ENCODE peak calls at places on chromosomes 11 and 22, in five cellular contexts. One of them, this sample, is unnamed.

GRCh38 chr22:25404556-25404922 is 159.9 kb upstream of the GRK3 start:
- DNase-seq in H1: no peak
- DNase-seq in fibroblast of the aortic adventitia: no peak
- DNase-seq in dorsolateral prefrontal cortex: no peak
- DNase-seq in AG04449: no peak
- DNase-seq in this sample: no peak

GRCh38 chr11:69870772-69871171 is 51.6 kb upstream of the FGF3 start:
- DNase-seq in H1: no peak
- DNase-seq in fibroblast of the aortic adventitia: peak
- DNase-seq in dorsolateral prefrontal cortex: no peak
- DNase-seq in AG04449: no peak
- DNase-seq in this sample: no peak

GRCh38 chr11:783581-784015 is 6.3 kb downstream of the CEND1 start:
- DNase-seq in H1: peak
- DNase-seq in fibroblast of the aortic adventitia: peak
- DNase-seq in dorsolateral prefrontal cortex: peak
- DNase-seq in AG04449: peak
- DNase-seq in this sample: no peak

GRCh38 chr11:42620796-42621195 is 691.0 kb upstream of the API5 start:
- DNase-seq in H1: no peak
- DNase-seq in fibroblast of the aortic adventitia: no peak
- DNase-seq in dorsolateral prefrontal cortex: no peak
- DNase-seq in AG04449: no peak
- DNase-seq in this sample: no peak

GRCh38 chr11:789951-790350 is at the start of gene CEND1:
- DNase-seq in H1: peak
- DNase-seq in fibroblast of the aortic adventitia: peak
- DNase-seq in dorsolateral prefrontal cortex: peak
- DNase-seq in AG04449: no peak
- DNase-seq in this sample: no peak

GRCh38 chr11:12162652-12163051 is 52.3 kb downstream of the MICAL2 start:
- DNase-seq in H1: no peak
- DNase-seq in fibroblast of the aortic adventitia: no peak
- DNase-seq in dorsolateral prefrontal cortex: no peak
- DNase-seq in AG04449: no peak
- DNase-seq in this sample: no peak

GRCh38 chr11:12440565-12440964 is 63.2 kb downstream of the PARVA start:
- DNase-seq in H1: no peak
- DNase-seq in fibroblast of the aortic adventitia: no peak
- DNase-seq in dorsolateral prefrontal cortex: no peak
- DNase-seq in AG04449: no peak
- DNase-seq in this sample: no peak

GRCh38 chr11:29025001-29025400 is 916.8 kb downstream of the METTL15 start:
- DNase-seq in H1: no peak
- DNase-seq in fibroblast of the aortic adventitia: no peak
- DNase-seq in dorsolateral prefrontal cortex: no peak
- DNase-seq in AG04449: no peak
- DNase-seq in this sample: no peak

GRCh38 chr11:134476435-134477021 is 64.5 kb upstream of the B3GAT1 start:
- DNase-seq in H1: peak
- DNase-seq in fibroblast of the aortic adventitia: no peak
- DNase-seq in dorsolateral prefrontal cortex: no peak
- DNase-seq in AG04449: no peak
- DNase-seq in this sample: no peak

GRCh38 chr11:12692238-12693074 is 18.2 kb downstream of the TEAD1 start:
- DNase-seq in H1: no peak
- DNase-seq in fibroblast of the aortic adventitia: peak
- DNase-seq in dorsolateral prefrontal cortex: peak
- DNase-seq in AG04449: peak
- DNase-seq in this sample: no peak

GRCh38 chr11:117980716-117981115 is 5.5 kb upstream of the IL10RA start:
- DNase-seq in H1: no peak
- DNase-seq in fibroblast of the aortic adventitia: no peak
- DNase-seq in dorsolateral prefrontal cortex: no peak
- DNase-seq in AG04449: no peak
- DNase-seq in this sample: no peak

GRCh38 chr11:19350093-19350665 is 109.4 kb upstream of the E2F8 start:
- DNase-seq in H1: no peak
- DNase-seq in fibroblast of the aortic adventitia: no peak
- DNase-seq in dorsolateral prefrontal cortex: no peak
- DNase-seq in AG04449: no peak
- DNase-seq in this sample: no peak

GRCh38 chr22:20520093-20520511 is 12.7 kb downstream of the MED15 start:
- DNase-seq in H1: no peak
- DNase-seq in fibroblast of the aortic adventitia: no peak
- DNase-seq in dorsolateral prefrontal cortex: no peak
- DNase-seq in AG04449: no peak
- DNase-seq in this sample: no peak

GRCh38 chr11:65532388-65533064 is 7.6 kb downstream of the SCYL1 start:
- DNase-seq in H1: no peak
- DNase-seq in fibroblast of the aortic adventitia: no peak
- DNase-seq in dorsolateral prefrontal cortex: no peak
- DNase-seq in AG04449: no peak
- DNase-seq in this sample: no peak

GRCh38 chr11:59891781-59892181 is 13.2 kb downstream of the OOSP3 start:
- DNase-seq in H1: peak
- DNase-seq in fibroblast of the aortic adventitia: no peak
- DNase-seq in dorsolateral prefrontal cortex: no peak
- DNase-seq in AG04449: no peak
- DNase-seq in this sample: no peak

GRCh38 chr11:74696932-74697687 is 34.1 kb downstream of the CHRDL2 start:
- DNase-seq in H1: no peak
- DNase-seq in fibroblast of the aortic adventitia: peak
- DNase-seq in dorsolateral prefrontal cortex: no peak
- DNase-seq in AG04449: peak
- DNase-seq in this sample: no peak

GRCh38 chr11:75558939-75559843 is 2.9 kb upstream of the SERPINH1 start:
- DNase-seq in H1: no peak
- DNase-seq in fibroblast of the aortic adventitia: peak
- DNase-seq in dorsolateral prefrontal cortex: no peak
- DNase-seq in AG04449: no peak
- DNase-seq in this sample: no peak

GRCh38 chr11:69484427-69485259 is 3.2 kb downstream of the LINC01488 start:
- DNase-seq in H1: no peak
- DNase-seq in fibroblast of the aortic adventitia: no peak
- DNase-seq in dorsolateral prefrontal cortex: no peak
- DNase-seq in AG04449: no peak
- DNase-seq in this sample: no peak

GRCh38 chr11:134101292-134101691 is 32.4 kb downstream of the JAM3 start:
- DNase-seq in H1: no peak
- DNase-seq in fibroblast of the aortic adventitia: peak
- DNase-seq in dorsolateral prefrontal cortex: no peak
- DNase-seq in AG04449: no peak
- DNase-seq in this sample: no peak

GRCh38 chr22:47472636-47473035 is 710.2 kb downstream of the TBC1D22A start:
- DNase-seq in H1: no peak
- DNase-seq in fibroblast of the aortic adventitia: no peak
- DNase-seq in dorsolateral prefrontal cortex: no peak
- DNase-seq in AG04449: no peak
- DNase-seq in this sample: no peak

GRCh38 chr22:47474464-47474863 is 712.0 kb downstream of the TBC1D22A start:
- DNase-seq in H1: no peak
- DNase-seq in fibroblast of the aortic adventitia: no peak
- DNase-seq in dorsolateral prefrontal cortex: peak
- DNase-seq in AG04449: no peak
- DNase-seq in this sample: no peak

GRCh38 chr22:47476226-47476625 is 713.8 kb downstream of the TBC1D22A start:
- DNase-seq in H1: no peak
- DNase-seq in fibroblast of the aortic adventitia: no peak
- DNase-seq in dorsolateral prefrontal cortex: no peak
- DNase-seq in AG04449: no peak
- DNase-seq in this sample: no peak

GRCh38 chr22:47474895-47475294 is 712.4 kb downstream of the TBC1D22A start:
- DNase-seq in H1: no peak
- DNase-seq in fibroblast of the aortic adventitia: no peak
- DNase-seq in dorsolateral prefrontal cortex: no peak
- DNase-seq in AG04449: no peak
- DNase-seq in this sample: no peak
- H3K4me3 ChIP-seq in H1: no peak
- H3K4me3 ChIP-seq in fibroblast of the aortic adventitia: no peak
- H3K4me3 ChIP-seq in dorsolateral prefrontal cortex: no peak
- H3K4me3 ChIP-seq in AG04449: no peak
- H3K4me3 ChIP-seq in this sample: no peak

DNA sequence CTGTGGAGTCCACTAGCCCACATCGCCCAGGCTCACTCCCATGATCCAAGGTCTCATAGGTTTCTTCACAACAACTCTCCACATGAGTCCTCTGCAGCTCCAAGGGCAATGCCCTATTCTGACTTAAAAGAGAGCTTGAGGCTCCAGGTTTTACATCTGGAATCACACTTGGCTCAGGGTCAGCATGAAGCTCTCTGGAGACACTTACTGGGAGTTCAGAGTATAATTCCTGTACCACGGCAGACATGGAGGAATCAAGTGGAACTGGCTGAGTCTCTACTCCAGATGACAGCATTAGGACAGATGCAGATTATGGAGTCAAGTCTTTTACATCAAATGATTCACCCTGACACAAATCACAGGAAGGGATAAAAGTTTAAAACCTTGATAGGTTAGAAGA is 11.4 kb downstream of the PRR14L start:
- DNase-seq in H1: no peak
- DNase-seq in fibroblast of the aortic adventitia: peak
- DNase-seq in dorsolateral prefrontal cortex: no peak
- DNase-seq in AG04449: no peak
- DNase-seq in this sample: no peak
- TF ChIP-seq CTCF in H1: no peak
- TF ChIP-seq CTCF in fibroblast of the aortic adventitia: no peak
- TF ChIP-seq CTCF in dorsolateral prefrontal cortex: no peak
- TF ChIP-seq CTCF in AG04449: no peak
- TF ChIP-seq CTCF in this sample: no peak

DNA sequence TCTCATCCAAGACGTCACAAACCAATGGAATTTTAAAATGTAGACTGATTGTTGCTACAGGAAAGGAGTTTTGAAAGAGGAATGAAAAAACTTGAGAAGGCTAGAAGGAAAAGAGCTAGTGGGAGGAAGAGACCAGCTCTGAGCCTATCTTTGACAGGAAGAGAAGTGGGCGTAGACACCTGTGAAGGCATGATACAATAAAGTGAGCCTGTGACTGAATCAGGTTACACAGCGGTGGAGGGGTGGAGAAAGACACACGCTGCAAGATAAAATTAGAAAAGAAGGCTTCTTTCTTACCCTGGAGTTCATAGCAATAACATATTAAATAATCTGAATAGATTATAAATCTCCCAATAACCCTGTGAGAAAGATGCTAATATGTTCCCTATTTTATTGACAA is 95.6 kb downstream of the DLG2 start:
- DNase-seq in H1: no peak
- DNase-seq in fibroblast of the aortic adventitia: no peak
- DNase-seq in dorsolateral prefrontal cortex: no peak
- DNase-seq in AG04449: no peak
- DNase-seq in this sample: no peak
- H3K4me3 ChIP-seq in H1: no peak
- H3K4me3 ChIP-seq in fibroblast of the aortic adventitia: no peak
- H3K4me3 ChIP-seq in dorsolateral prefrontal cortex: no peak
- H3K4me3 ChIP-seq in AG04449: no peak
- H3K4me3 ChIP-seq in this sample: no peak

GRCh38 chr22:30296324-30296723 is 7.0 kb upstream of the CASTOR1 start:
- DNase-seq in H1: no peak
- DNase-seq in fibroblast of the aortic adventitia: no peak
- DNase-seq in dorsolateral prefrontal cortex: no peak
- DNase-seq in AG04449: no peak
- DNase-seq in this sample: no peak

GRCh38 chr22:30296851-30297250 is 7.5 kb upstream of the CASTOR1 start:
- DNase-seq in H1: no peak
- DNase-seq in fibroblast of the aortic adventitia: no peak
- DNase-seq in dorsolateral prefrontal cortex: no peak
- DNase-seq in AG04449: no peak
- DNase-seq in this sample: no peak

GRCh38 chr22:30294830-30295229 is 5.5 kb upstream of the CASTOR1 start:
- DNase-seq in H1: no peak
- DNase-seq in fibroblast of the aortic adventitia: no peak
- DNase-seq in dorsolateral prefrontal cortex: no peak
- DNase-seq in AG04449: no peak
- DNase-seq in this sample: no peak

GRCh38 chr22:30294066-30294465 is 4.8 kb upstream of the CASTOR1 start:
- DNase-seq in H1: no peak
- DNase-seq in fibroblast of the aortic adventitia: no peak
- DNase-seq in dorsolateral prefrontal cortex: no peak
- DNase-seq in AG04449: no peak
- DNase-seq in this sample: no peak

GRCh38 chr22:30295576-30295975 is 6.3 kb upstream of the CASTOR1 start:
- DNase-seq in H1: no peak
- DNase-seq in fibroblast of the aortic adventitia: no peak
- DNase-seq in dorsolateral prefrontal cortex: no peak
- DNase-seq in AG04449: no peak
- DNase-seq in this sample: no peak
- TF ChIP-seq CTCF in H1: no peak
- TF ChIP-seq CTCF in fibroblast of the aortic adventitia: no peak
- TF ChIP-seq CTCF in dorsolateral prefrontal cortex: no peak
- TF ChIP-seq CTCF in AG04449: no peak
- TF ChIP-seq CTCF in this sample: no peak

DNA sequence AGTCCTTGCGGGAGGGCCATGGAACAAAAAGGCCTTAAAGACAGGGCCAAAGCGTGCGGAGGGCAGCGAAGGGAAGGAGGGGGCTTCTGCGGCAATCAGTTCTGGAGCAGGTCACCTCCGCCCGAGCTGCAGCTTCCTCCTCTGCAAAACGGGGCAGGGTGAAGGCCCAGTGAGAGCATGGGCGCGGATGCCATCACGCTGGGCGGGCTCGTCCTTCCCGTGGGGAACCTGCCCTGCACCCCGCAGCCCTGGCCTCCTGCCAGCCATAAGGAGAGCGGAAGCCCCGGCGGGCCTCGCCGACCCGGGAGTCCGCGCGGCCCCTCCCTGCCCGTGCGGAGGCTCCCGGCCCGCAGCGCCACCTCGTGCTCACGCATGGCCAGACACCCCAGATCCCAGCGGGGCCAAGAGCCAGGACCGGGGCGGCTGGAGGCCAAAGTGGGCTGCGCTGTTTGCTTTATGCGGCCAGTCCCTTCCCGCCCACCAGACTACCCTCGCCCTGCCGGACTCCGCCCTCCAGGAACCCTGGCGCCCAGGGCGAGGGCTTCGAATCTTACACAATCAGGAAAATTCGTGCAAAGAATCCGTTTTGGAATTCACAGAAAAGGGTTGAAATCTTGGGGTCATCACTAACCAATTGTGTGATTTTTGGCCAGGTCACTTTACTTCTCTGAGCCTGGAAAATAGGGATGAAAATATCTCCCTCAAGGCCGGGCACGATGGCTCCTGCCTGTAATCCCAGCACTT is 16.1 kb downstream of the TSKU start:
- DNase-seq in H1: peak
- DNase-seq in fibroblast of the aortic adventitia: peak
- DNase-seq in dorsolateral prefrontal cortex: peak
- DNase-seq in AG04449: no peak
- DNase-seq in this sample: no peak
- H3K4me3 ChIP-seq in H1: peak
- H3K4me3 ChIP-seq in fibroblast of the aortic adventitia: peak
- H3K4me3 ChIP-seq in dorsolateral prefrontal cortex: peak
- H3K4me3 ChIP-seq in AG04449: peak
- H3K4me3 ChIP-seq in this sample: no peak

GRCh38 chr11:61460474-61460881 is 30.6 kb downstream of the SDHAF2 start:
- DNase-seq in H1: no peak
- DNase-seq in fibroblast of the aortic adventitia: peak
- DNase-seq in dorsolateral prefrontal cortex: no peak
- DNase-seq in AG04449: no peak
- DNase-seq in this sample: no peak

GRCh38 chr11:61460986-61461385 is 31.1 kb downstream of the SDHAF2 start:
- DNase-seq in H1: no peak
- DNase-seq in fibroblast of the aortic adventitia: no peak
- DNase-seq in dorsolateral prefrontal cortex: no peak
- DNase-seq in AG04449: no peak
- DNase-seq in this sample: no peak
- TF ChIP-seq CTCF in H1: peak
- TF ChIP-seq CTCF in fibroblast of the aortic adventitia: no peak
- TF ChIP-seq CTCF in dorsolateral prefrontal cortex: peak
- TF ChIP-seq CTCF in AG04449: no peak
- TF ChIP-seq CTCF in this sample: no peak